ENCODE peak calls at places on chromosomes 2 and 18, in nine cellular contexts. Y, M, V, P, Q, U, T, R and N are unnamed samples.

GRCh38 chr2:42342061-42342794 is 18.8 kb downstream of the COX7A2L start:
- DNase-seq in Y (peak), M (no peak), V (no peak), P (no peak), Q (no peak), U (no peak), T (no peak), R (no peak), N (no peak)

GRCh38 chr2:206260427-206261012 is 13.9 kb upstream of the ZDBF2 start:
- DNase-seq in Y (no peak), M (no peak), V (peak), P (no peak), Q (no peak), U (no peak), T (no peak), R (no peak), N (no peak)

GRCh38 chr2:102796337-102796736 is 34.5 kb downstream of the TMEM182 start:
- DNase-seq in Y (no peak), M (no peak), V (peak), P (no peak), Q (no peak), U (peak), T (no peak), R (no peak), N (no peak)

GRCh38 chr2:29129586-29130281 is 14.5 kb downstream of the CLIP4 start:
- DNase-seq in Y (no peak), M (no peak), V (no peak), P (no peak), Q (no peak), U (no peak), T (no peak), R (no peak), N (no peak)

GRCh38 chr2:199466704-199467461 is 9.1 kb upstream of the SATB2 start:
- DNase-seq in Y (no peak), M (no peak), V (no peak), P (no peak), Q (no peak), U (no peak), T (no peak), R (no peak), N (no peak)

GRCh38 chr18:79576686-79577351 is 102.8 kb upstream of the CTDP1 start:
- DNase-seq in Y (no peak), M (no peak), V (no peak), P (no peak), Q (no peak), U (no peak), T (no peak), R (no peak), N (no peak)

GRCh38 chr18:68267583-68267982 is 447.3 kb downstream of the TMX3 start:
- DNase-seq in Y (no peak), M (no peak), V (no peak), P (no peak), Q (no peak), U (no peak), T (no peak), R (no peak), N (no peak)

GRCh38 chr2:154477319-154477718 is 221.2 kb upstream of the KCNJ3 start:
- DNase-seq in Y (no peak), M (no peak), V (no peak), P (no peak), Q (no peak), U (no peak), T (no peak), R (no peak), N (no peak)

GRCh38 chr2:38010995-38011394 is 65.0 kb downstream of the CYP1B1 start:
- DNase-seq in Y (no peak), M (no peak), V (no peak), P (no peak), Q (no peak), U (no peak), T (no peak), R (no peak), N (no peak)

GRCh38 chr18:37336568-37337285 is 228.9 kb downstream of the CELF4 start:
- DNase-seq in Y (no peak), M (no peak), V (no peak), P (no peak), Q (no peak), U (no peak), T (no peak), R (no peak), N (no peak)

GRCh38 chr2:169571571-169571970 is 2.1 kb downstream of the FASTKD1 start:
- DNase-seq in Y (no peak), M (no peak), V (no peak), P (no peak), Q (no peak), U (no peak), T (no peak), R (no peak), N (no peak)

GRCh38 chr18:8882632-8883408 is 177.5 kb downstream of the MTCL1 start:
- DNase-seq in Y (no peak), M (no peak), V (no peak), P (no peak), Q (no peak), U (no peak), T (no peak), R (no peak), N (no peak)

GRCh38 chr2:119769645-119770044 is 9.9 kb downstream of the PTPN4 start:
- DNase-seq in Y (no peak), M (no peak), V (no peak), P (no peak), Q (no peak), U (no peak), T (no peak), R (no peak), N (no peak)

GRCh38 chr18:62187543-62188378 is 706 bp downstream of the RELCH start:
- DNase-seq in Y (no peak), M (no peak), V (peak), P (peak), Q (peak), U (no peak), T (peak), R (no peak), N (peak)